ENCODE peak calls at places on chromosomes 11 and 22, in five cellular contexts. M is fibroblast of pulmonary artery, L is GOT3, S is T47D, O is AG04449. Q is an unnamed sample.
A peak's percentile ranks its signal among the peaks of the same experiment; 100 is the strongest.

GRCh38 chr11:47705722-47706121 is 9.4 kb downstream of the AGBL2 start:
- DNase-seq in S (no peak), L (no peak), O (no peak), M (no peak), Q (no peak)

GRCh38 chr11:19660076-19660475 is 52.6 kb upstream of the NAV2 start:
- DNase-seq in L (no peak), S (no peak), M (peak; percentile 39), O (no peak), Q (peak; percentile 84)

GRCh38 chr11:35526370-35526792 is 965 bp upstream of the PAMR1 start:
- DNase-seq in O (no peak), L (no peak), M (no peak), S (no peak), Q (peak; percentile 48)

GRCh38 chr11:32610926-32611325 is 27.3 kb downstream of the EIF3M start:
- DNase-seq in L (no peak), M (no peak), O (no peak), S (no peak), Q (no peak)

GRCh38 chr11:6655020-6655789 is 404 bp downstream of the DCHS1 start:
- DNase-seq in O (no peak), M (no peak), L (no peak), S (no peak), Q (no peak)

GRCh38 chr11:86476109-86476861 is 101.6 kb downstream of the CCDC81 start:
- DNase-seq in M (peak; percentile 39), S (no peak), O (no peak), L (no peak), Q (peak; percentile 61)

GRCh38 chr22:45548991-45549736 is 46.5 kb downstream of the FBLN1 start:
- DNase-seq in O (no peak), M (peak; percentile 78), L (no peak), S (no peak), Q (peak; percentile 91)

GRCh38 chr11:33389635-33390034 is 132.5 kb downstream of the HIPK3 start:
- DNase-seq in O (no peak), S (no peak), L (no peak), M (no peak), Q (no peak)

GRCh38 chr11:69337211-69337721 is 43.3 kb downstream of the MYEOV start:
- DNase-seq in O (no peak), L (no peak), S (no peak), M (no peak), Q (peak; percentile 83)

Q was measured in iris pigment epithelial cell.